ENCODE peak calls at places on chromosomes 11 and 22, in seven cellular contexts. One of them, this sample, is unnamed.
A peak's percentile ranks its signal among the peaks of the same experiment; 100 is the strongest.

GRCh38 chr11:110362916-110363574 is 66.6 kb upstream of the RDX start:
- DNase-seq in IMR-90: no peak
- DNase-seq in pancreas: peak; percentile 32
- DNase-seq in KBM-7: peak; percentile 44
- DNase-seq in B cell: no peak
- DNase-seq in OCI-M1: peak; percentile 34
- DNase-seq in right cardiac atrium: peak; percentile 34
- DNase-seq in this sample: peak; percentile 40

GRCh38 chr22:25085156-25085555 is 114.5 kb upstream of the CRYBB3 start:
- DNase-seq in IMR-90: no peak
- DNase-seq in right cardiac atrium: no peak
- DNase-seq in OCI-M1: no peak
- DNase-seq in KBM-7: no peak
- DNase-seq in pancreas: no peak
- DNase-seq in B cell: no peak
- DNase-seq in this sample: no peak

GRCh38 chr11:83033972-83034672 is 37.6 kb downstream of the RAB30 start:
- DNase-seq in IMR-90: peak; percentile 71
- DNase-seq in KBM-7: no peak
- DNase-seq in pancreas: no peak
- DNase-seq in OCI-M1: peak; percentile 76
- DNase-seq in right cardiac atrium: peak; percentile 73
- DNase-seq in B cell: no peak
- DNase-seq in this sample: peak; percentile 55

GRCh38 chr11:132278801-132279574 is 908.6 kb downstream of the NTM start:
- DNase-seq in right cardiac atrium: no peak
- DNase-seq in pancreas: no peak
- DNase-seq in B cell: no peak
- DNase-seq in IMR-90: peak; percentile 72
- DNase-seq in OCI-M1: peak; percentile 55
- DNase-seq in KBM-7: peak; percentile 5
- DNase-seq in this sample: no peak

GRCh38 chr11:2180775-2181370 is 9.3 kb upstream of the TH start:
- DNase-seq in OCI-M1: no peak
- DNase-seq in B cell: no peak
- DNase-seq in pancreas: no peak
- DNase-seq in KBM-7: no peak
- DNase-seq in IMR-90: no peak
- DNase-seq in right cardiac atrium: no peak
- DNase-seq in this sample: no peak

GRCh38 chr22:45671051-45671782 is 417 bp upstream of the ATXN10 start:
- DNase-seq in B cell: peak; percentile 20
- DNase-seq in OCI-M1: no peak
- DNase-seq in pancreas: no peak
- DNase-seq in KBM-7: no peak
- DNase-seq in IMR-90: no peak
- DNase-seq in right cardiac atrium: peak; percentile 61
- DNase-seq in this sample: no peak

GRCh38 chr11:67248653-67249052 is 17.6 kb upstream of the GRK2 start:
- DNase-seq in KBM-7: no peak
- DNase-seq in OCI-M1: no peak
- DNase-seq in right cardiac atrium: peak; percentile 62
- DNase-seq in B cell: no peak
- DNase-seq in pancreas: no peak
- DNase-seq in IMR-90: no peak
- DNase-seq in this sample: peak; percentile 70

GRCh38 chr22:49812838-49813237 is 14.8 kb downstream of the BRD1 start:
- DNase-seq in pancreas: no peak
- DNase-seq in right cardiac atrium: no peak
- DNase-seq in B cell: no peak
- DNase-seq in OCI-M1: no peak
- DNase-seq in IMR-90: peak; percentile 37
- DNase-seq in KBM-7: no peak
- DNase-seq in this sample: no peak

GRCh38 chr11:111472228-111472627 is 40.0 kb downstream of the BTG4 start:
- DNase-seq in right cardiac atrium: no peak
- DNase-seq in B cell: no peak
- DNase-seq in IMR-90: no peak
- DNase-seq in OCI-M1: no peak
- DNase-seq in pancreas: no peak
- DNase-seq in KBM-7: no peak
- DNase-seq in this sample: no peak

GRCh38 chr11:12294613-12295012 is 82.8 kb upstream of the PARVA start:
- DNase-seq in KBM-7: no peak
- DNase-seq in OCI-M1: no peak
- DNase-seq in right cardiac atrium: no peak
- DNase-seq in pancreas: no peak
- DNase-seq in B cell: no peak
- DNase-seq in IMR-90: no peak
- DNase-seq in this sample: no peak

GRCh38 chr11:118689852-118690552 is 10.6 kb upstream of the TREH start:
- DNase-seq in IMR-90: peak; percentile 73
- DNase-seq in KBM-7: peak; percentile 77
- DNase-seq in OCI-M1: peak; percentile 90
- DNase-seq in pancreas: peak; percentile 90
- DNase-seq in right cardiac atrium: peak; percentile 99
- DNase-seq in B cell: peak; percentile 86
- DNase-seq in this sample: peak; percentile 98

GRCh38 chr11:126132319-126132718 is 69.7 kb upstream of the CDON start:
- DNase-seq in IMR-90: no peak
- DNase-seq in KBM-7: no peak
- DNase-seq in pancreas: peak; percentile 62
- DNase-seq in OCI-M1: no peak
- DNase-seq in right cardiac atrium: peak; percentile 66
- DNase-seq in B cell: no peak
- DNase-seq in this sample: peak; percentile 63

GRCh38 chr11:75263944-75264349 is 23.4 kb downstream of the TPBGL start:
- DNase-seq in pancreas: no peak
- DNase-seq in KBM-7: no peak
- DNase-seq in right cardiac atrium: peak; percentile 51
- DNase-seq in IMR-90: peak; percentile 12
- DNase-seq in B cell: peak; percentile 45
- DNase-seq in OCI-M1: no peak
- DNase-seq in this sample: peak; percentile 49

This sample was measured in Right ventricle myocardium superior.